ENCODE peak calls at places on chromosomes 16 and 17, in seven cellular contexts. One of them, this sample, is unnamed.

GRCh38 chr17:31068291-31068690 is 26.5 kb upstream of the NF1 start:
- DNase-seq in IMR-90: peak; percentile 41
- DNase-seq in H9: peak; percentile 82
- DNase-seq in mesenchymal stem cell: peak; percentile 54
- DNase-seq in mesendoderm: peak; percentile 79
- DNase-seq in H1: peak; percentile 86
- DNase-seq in neuronal stem cell: no peak
- DNase-seq in this sample: peak; percentile 45

GRCh38 chr17:67139784-67140665 is 95.7 kb downstream of the CACNG1 start:
- DNase-seq in IMR-90: peak; percentile 42
- DNase-seq in H9: peak; percentile 54
- DNase-seq in mesenchymal stem cell: peak; percentile 43
- DNase-seq in mesendoderm: peak; percentile 67
- DNase-seq in H1: no peak
- DNase-seq in neuronal stem cell: no peak
- DNase-seq in this sample: peak; percentile 74

GRCh38 chr16:10738231-10739077 is 5.2 kb upstream of the NUBP1 start:
- DNase-seq in IMR-90: peak; percentile 78
- DNase-seq in H9: peak; percentile 36
- DNase-seq in mesenchymal stem cell: peak; percentile 89
- DNase-seq in mesendoderm: peak; percentile 71
- DNase-seq in H1: no peak
- DNase-seq in neuronal stem cell: no peak
- DNase-seq in this sample: peak; percentile 84

GRCh38 chr16:87924041-87924851 is 12.1 kb downstream of the CA5A start:
- DNase-seq in IMR-90: no peak
- DNase-seq in H9: no peak
- DNase-seq in mesenchymal stem cell: no peak
- DNase-seq in mesendoderm: no peak
- DNase-seq in H1: no peak
- DNase-seq in neuronal stem cell: no peak
- DNase-seq in this sample: no peak

GRCh38 chr17:49120166-49120565 is 12.4 kb upstream of the B4GALNT2 start:
- DNase-seq in IMR-90: no peak
- DNase-seq in H9: no peak
- DNase-seq in mesenchymal stem cell: no peak
- DNase-seq in mesendoderm: no peak
- DNase-seq in H1: no peak
- DNase-seq in neuronal stem cell: no peak
- DNase-seq in this sample: no peak

GRCh38 chr16:57140866-57141668 is 44.8 kb downstream of the PSME3IP1 start:
- DNase-seq in IMR-90: no peak
- DNase-seq in H9: peak; percentile 22
- DNase-seq in mesenchymal stem cell: no peak
- DNase-seq in mesendoderm: no peak
- DNase-seq in H1: no peak
- DNase-seq in neuronal stem cell: no peak
- DNase-seq in this sample: no peak

GRCh38 chr16:55418586-55418985 is 60.4 kb upstream of the MMP2 start:
- DNase-seq in IMR-90: peak; percentile 10
- DNase-seq in H9: peak; percentile 35
- DNase-seq in mesenchymal stem cell: no peak
- DNase-seq in mesendoderm: peak; percentile 48
- DNase-seq in H1: no peak
- DNase-seq in neuronal stem cell: no peak
- DNase-seq in this sample: no peak

GRCh38 chr17:38877130-38877851 is 7.4 kb downstream of the LASP1 start:
- DNase-seq in IMR-90: no peak
- DNase-seq in H9: peak; percentile 75
- DNase-seq in mesenchymal stem cell: no peak
- DNase-seq in mesendoderm: peak; percentile 52
- DNase-seq in H1: no peak
- DNase-seq in neuronal stem cell: no peak
- DNase-seq in this sample: no peak

GRCh38 chr17:7240375-7240774 is 1.1 kb upstream of the PHF23 start:
- DNase-seq in IMR-90: no peak
- DNase-seq in H9: no peak
- DNase-seq in mesenchymal stem cell: no peak
- DNase-seq in mesendoderm: no peak
- DNase-seq in H1: no peak
- DNase-seq in neuronal stem cell: no peak
- DNase-seq in this sample: no peak

GRCh38 chr16:35909351-35909954 is 2450.0 kb downstream of the TP53TG3F start:
- DNase-seq in IMR-90: no peak
- DNase-seq in H9: no peak
- DNase-seq in mesenchymal stem cell: no peak
- DNase-seq in mesendoderm: no peak
- DNase-seq in H1: no peak
- DNase-seq in neuronal stem cell: no peak
- DNase-seq in this sample: no peak
- H3K18ac ChIP-seq in IMR-90: no peak overlapping the region
- H3K18ac ChIP-seq in H9: no peak overlapping the region
- H3K18ac ChIP-seq in mesenchymal stem cell: no peak overlapping the region
- H3K18ac ChIP-seq in mesendoderm: no peak overlapping the region
- H3K18ac ChIP-seq in H1: no peak overlapping the region
- H3K18ac ChIP-seq in neuronal stem cell: no peak overlapping the region
- H3K18ac ChIP-seq in this sample: no peak overlapping the region

GRCh38 chr17:82025401-82026107 is 2.4 kb downstream of the LRRC45 start:
- DNase-seq in IMR-90: no peak
- DNase-seq in H9: no peak
- DNase-seq in mesenchymal stem cell: no peak
- DNase-seq in mesendoderm: no peak
- DNase-seq in H1: no peak
- DNase-seq in neuronal stem cell: no peak
- DNase-seq in this sample: no peak
- H2BK120ac ChIP-seq in IMR-90: no peak overlapping the region
- H2BK120ac ChIP-seq in H9: no peak overlapping the region
- H2BK120ac ChIP-seq in mesenchymal stem cell: no peak overlapping the region
- H2BK120ac ChIP-seq in mesendoderm: no peak overlapping the region
- H2BK120ac ChIP-seq in H1: no peak overlapping the region
- H2BK120ac ChIP-seq in neuronal stem cell: no peak overlapping the region
- H2BK120ac ChIP-seq in this sample: no peak overlapping the region

GRCh38 chr17:59698143-59698542 is 9.1 kb downstream of the PTRH2 start:
- DNase-seq in IMR-90: no peak
- DNase-seq in H9: no peak
- DNase-seq in mesenchymal stem cell: no peak
- DNase-seq in mesendoderm: no peak
- DNase-seq in H1: no peak
- DNase-seq in neuronal stem cell: no peak
- DNase-seq in this sample: no peak
- H3K18ac ChIP-seq in IMR-90: no peak overlapping the region
- H3K18ac ChIP-seq in H9: no peak overlapping the region
- H3K18ac ChIP-seq in mesenchymal stem cell: no peak overlapping the region
- H3K18ac ChIP-seq in mesendoderm: no peak overlapping the region
- H3K18ac ChIP-seq in H1: no peak overlapping the region
- H3K18ac ChIP-seq in neuronal stem cell: no peak overlapping the region
- H3K18ac ChIP-seq in this sample: no peak overlapping the region

GRCh38 chr17:12866244-12866643 is 76.9 kb downstream of the ARHGAP44 start:
- DNase-seq in IMR-90: no peak
- DNase-seq in H9: no peak
- DNase-seq in mesenchymal stem cell: no peak
- DNase-seq in mesendoderm: no peak
- DNase-seq in H1: no peak
- DNase-seq in neuronal stem cell: no peak
- DNase-seq in this sample: no peak
- H2BK120ac ChIP-seq in IMR-90: no peak overlapping the region
- H2BK120ac ChIP-seq in H9: no peak overlapping the region
- H2BK120ac ChIP-seq in mesenchymal stem cell: no peak overlapping the region
- H2BK120ac ChIP-seq in mesendoderm: no peak overlapping the region
- H2BK120ac ChIP-seq in H1: no peak overlapping the region
- H2BK120ac ChIP-seq in neuronal stem cell: no peak overlapping the region
- H2BK120ac ChIP-seq in this sample: no peak overlapping the region

GRCh38 chr16:50402298-50402895 is 33.6 kb upstream of the BRD7 start:
- DNase-seq in IMR-90: no peak
- DNase-seq in H9: no peak
- DNase-seq in mesenchymal stem cell: no peak
- DNase-seq in mesendoderm: no peak
- DNase-seq in H1: no peak
- DNase-seq in neuronal stem cell: no peak
- DNase-seq in this sample: no peak

GRCh38 chr16:50400312-50400966 is 31.7 kb upstream of the BRD7 start:
- DNase-seq in IMR-90: no peak
- DNase-seq in H9: no peak
- DNase-seq in mesenchymal stem cell: no peak
- DNase-seq in mesendoderm: no peak
- DNase-seq in H1: no peak
- DNase-seq in neuronal stem cell: no peak
- DNase-seq in this sample: no peak

GRCh38 chr16:50400967-50401348 is 32.2 kb upstream of the BRD7 start:
- DNase-seq in IMR-90: no peak
- DNase-seq in H9: no peak
- DNase-seq in mesenchymal stem cell: no peak
- DNase-seq in mesendoderm: no peak
- DNase-seq in H1: no peak
- DNase-seq in neuronal stem cell: no peak
- DNase-seq in this sample: peak; percentile 35

GRCh38 chr16:50401355-50401754 is 32.6 kb upstream of the BRD7 start:
- DNase-seq in IMR-90: no peak
- DNase-seq in H9: no peak
- DNase-seq in mesenchymal stem cell: no peak
- DNase-seq in mesendoderm: no peak
- DNase-seq in H1: no peak
- DNase-seq in neuronal stem cell: no peak
- DNase-seq in this sample: no peak

DNA sequence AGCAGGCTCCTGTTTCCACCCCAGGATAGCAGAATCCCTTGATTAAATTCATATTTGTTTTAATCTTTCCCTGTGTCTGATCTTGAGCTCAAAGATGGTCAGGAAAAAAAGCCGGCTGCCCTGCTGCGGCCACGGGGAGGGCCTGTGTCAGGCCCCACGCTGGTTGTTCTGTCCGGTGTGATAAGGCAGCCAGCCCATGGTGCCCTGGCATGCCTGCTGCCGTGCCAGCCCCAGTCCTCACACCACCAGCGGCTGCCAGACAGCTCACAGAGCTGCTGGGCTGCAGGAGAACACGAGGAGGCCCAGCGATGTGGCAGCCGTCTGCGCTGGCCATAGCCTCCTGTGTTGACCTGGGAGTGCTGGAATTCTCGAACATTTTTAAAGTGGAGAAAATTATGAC is 34.7 kb upstream of the BRD7 start:
- DNase-seq in IMR-90: no peak
- DNase-seq in H9: no peak
- DNase-seq in mesenchymal stem cell: no peak
- DNase-seq in mesendoderm: no peak
- DNase-seq in H1: no peak
- DNase-seq in neuronal stem cell: no peak
- DNase-seq in this sample: no peak
- H3K18ac ChIP-seq in IMR-90: no peak overlapping the region
- H3K18ac ChIP-seq in H9: no peak overlapping the region
- H3K18ac ChIP-seq in mesenchymal stem cell: no peak overlapping the region
- H3K18ac ChIP-seq in mesendoderm: no peak overlapping the region
- H3K18ac ChIP-seq in H1: no peak overlapping the region
- H3K18ac ChIP-seq in neuronal stem cell: no peak overlapping the region
- H3K18ac ChIP-seq in this sample: no peak overlapping the region

DNA sequence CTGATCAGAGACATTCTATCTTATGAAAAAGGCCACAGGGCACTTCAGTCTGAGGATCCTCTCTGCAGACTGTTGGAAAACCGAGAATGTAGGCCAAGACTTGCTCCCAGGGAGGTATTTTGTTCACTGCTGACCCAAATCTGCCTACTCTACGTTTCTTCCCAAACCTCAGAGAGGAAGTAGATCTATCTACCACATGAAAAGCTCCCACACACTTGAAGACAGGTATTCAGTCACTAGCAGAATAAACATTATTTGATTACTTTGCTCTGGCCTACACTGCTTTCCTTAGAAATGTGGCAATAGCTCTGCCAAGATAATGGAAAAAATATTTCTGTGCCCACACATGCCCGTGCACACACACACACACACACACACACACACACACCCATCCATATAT is 164.6 kb downstream of the CDH11 start:
- DNase-seq in IMR-90: no peak
- DNase-seq in H9: no peak
- DNase-seq in mesenchymal stem cell: no peak
- DNase-seq in mesendoderm: no peak
- DNase-seq in H1: no peak
- DNase-seq in neuronal stem cell: no peak
- DNase-seq in this sample: no peak
- H2BK120ac ChIP-seq in IMR-90: no peak overlapping the region
- H2BK120ac ChIP-seq in H9: no peak overlapping the region
- H2BK120ac ChIP-seq in mesenchymal stem cell: no peak overlapping the region
- H2BK120ac ChIP-seq in mesendoderm: no peak overlapping the region
- H2BK120ac ChIP-seq in H1: no peak overlapping the region
- H2BK120ac ChIP-seq in neuronal stem cell: no peak overlapping the region
- H2BK120ac ChIP-seq in this sample: no peak overlapping the region

GRCh38 chr16:76797457-76797856 is 393.5 kb upstream of the MON1B start:
- DNase-seq in IMR-90: no peak
- DNase-seq in H9: no peak
- DNase-seq in mesenchymal stem cell: no peak
- DNase-seq in mesendoderm: no peak
- DNase-seq in H1: no peak
- DNase-seq in neuronal stem cell: no peak
- DNase-seq in this sample: no peak

GRCh38 chr16:76796431-76796830 is 394.6 kb upstream of the MON1B start:
- DNase-seq in IMR-90: no peak
- DNase-seq in H9: no peak
- DNase-seq in mesenchymal stem cell: no peak
- DNase-seq in mesendoderm: no peak
- DNase-seq in H1: no peak
- DNase-seq in neuronal stem cell: no peak
- DNase-seq in this sample: no peak

GRCh38 chr16:76800196-76800595 is 390.8 kb upstream of the MON1B start:
- DNase-seq in IMR-90: no peak
- DNase-seq in H9: no peak
- DNase-seq in mesenchymal stem cell: no peak
- DNase-seq in mesendoderm: no peak
- DNase-seq in H1: no peak
- DNase-seq in neuronal stem cell: no peak
- DNase-seq in this sample: no peak

GRCh38 chr16:76801357-76801756 is 389.6 kb upstream of the MON1B start:
- DNase-seq in IMR-90: no peak
- DNase-seq in H9: no peak
- DNase-seq in mesenchymal stem cell: no peak
- DNase-seq in mesendoderm: no peak
- DNase-seq in H1: no peak
- DNase-seq in neuronal stem cell: no peak
- DNase-seq in this sample: peak; percentile 31

DNA sequence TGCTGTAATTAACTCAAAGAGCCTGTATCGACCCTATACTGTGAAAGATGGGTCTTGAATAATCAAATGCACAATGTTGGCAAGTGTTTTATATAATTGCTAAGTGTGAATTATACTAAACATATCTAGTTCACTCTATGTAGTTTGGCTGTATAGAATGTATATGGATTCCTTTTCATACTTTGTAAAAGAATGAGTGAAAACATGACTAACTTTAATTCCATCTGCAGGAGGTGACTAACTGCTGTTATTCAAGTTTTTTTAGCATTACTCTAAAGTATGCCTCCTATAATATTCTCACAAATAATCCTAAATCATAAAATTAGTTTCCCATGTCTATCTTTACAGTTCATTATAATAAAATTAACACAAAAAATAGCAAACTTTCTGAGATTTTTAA is 394.0 kb upstream of the MON1B start:
- DNase-seq in IMR-90: no peak
- DNase-seq in H9: no peak
- DNase-seq in mesenchymal stem cell: no peak
- DNase-seq in mesendoderm: no peak
- DNase-seq in H1: no peak
- DNase-seq in neuronal stem cell: no peak
- DNase-seq in this sample: peak; percentile 31
- H3K18ac ChIP-seq in IMR-90: no peak overlapping the region
- H3K18ac ChIP-seq in H9: no peak overlapping the region
- H3K18ac ChIP-seq in mesenchymal stem cell: no peak overlapping the region
- H3K18ac ChIP-seq in mesendoderm: no peak overlapping the region
- H3K18ac ChIP-seq in H1: no peak overlapping the region
- H3K18ac ChIP-seq in neuronal stem cell: no peak overlapping the region
- H3K18ac ChIP-seq in this sample: no peak overlapping the region

GRCh38 chr16:1208239-1208830 is 16.7 kb downstream of the TPSG1 start:
- DNase-seq in IMR-90: no peak
- DNase-seq in H9: no peak
- DNase-seq in mesenchymal stem cell: no peak
- DNase-seq in mesendoderm: no peak
- DNase-seq in H1: no peak
- DNase-seq in neuronal stem cell: no peak
- DNase-seq in this sample: no peak
- H2BK120ac ChIP-seq in IMR-90: no peak overlapping the region
- H2BK120ac ChIP-seq in H9: no peak overlapping the region
- H2BK120ac ChIP-seq in mesenchymal stem cell: no peak overlapping the region
- H2BK120ac ChIP-seq in mesendoderm: no peak overlapping the region
- H2BK120ac ChIP-seq in H1: no peak overlapping the region
- H2BK120ac ChIP-seq in neuronal stem cell: no peak overlapping the region
- H2BK120ac ChIP-seq in this sample: no peak overlapping the region

This sample was measured in trophoblast cell.